ENCODE peak calls at places on chromosomes 6 and 20, in seven cellular contexts. J is HCT116, P is HepG2, D is H1, A is K562, X is SK-N-SH, B is GM12878. G is an unnamed sample.

GRCh38 chr6:70520575-70520974 is 46.2 kb upstream of the SDHAF4 start:
- DNase-seq in J (no peak), P (peak), D (no peak), A (peak), X (peak), B (no peak), G (peak)

GRCh38 chr6:123848347-123848746 is 44.7 kb downstream of the NKAIN2 start:
- DNase-seq in J (no peak), P (no peak), D (no peak), A (no peak), X (no peak), B (no peak), G (no peak)

GRCh38 chr6:155381856-155382690 is 67.8 kb upstream of the TFB1M start:
- DNase-seq in J (no peak), P (no peak), D (no peak), A (no peak), X (no peak), B (no peak), G (no peak)

GRCh38 chr20:50273601-50274491 is 83.2 kb downstream of the CEBPB start:
- DNase-seq in J (no peak), P (no peak), D (no peak), A (no peak), X (no peak), B (no peak), G (no peak)

GRCh38 chr6:52739627-52740026 is 23.6 kb downstream of the GSTA2 start:
- DNase-seq in J (no peak), P (no peak), D (no peak), A (peak), X (no peak), B (no peak), G (no peak)

GRCh38 chr6:84671188-84671587 is 93.2 kb downstream of the TBX18 start:
- DNase-seq in J (no peak), P (no peak), D (no peak), A (no peak), X (no peak), B (no peak), G (no peak)

GRCh38 chr6:166621114-166621540 is 5.9 kb downstream of the RPS6KA2 start:
- DNase-seq in J (no peak), P (no peak), D (no peak), A (no peak), X (no peak), B (no peak), G (no peak)

GRCh38 chr20:20695250-20695816 is 17.1 kb downstream of the RALGAPA2 start:
- DNase-seq in J (no peak), P (peak), D (no peak), A (no peak), X (no peak), B (no peak), G (no peak)

GRCh38 chr6:36692861-36693702 is 4.5 kb upstream of the RAB44 start:
- DNase-seq in J (no peak), P (no peak), D (no peak), A (no peak), X (no peak), B (no peak), G (no peak)

GRCh38 chr6:1787894-1788293 is 178.2 kb downstream of the FOXC1 start:
- DNase-seq in J (no peak), P (no peak), D (no peak), A (no peak), X (no peak), B (no peak), G (no peak)

GRCh38 chr6:6717953-6718352 is 129.4 kb downstream of the LY86 start:
- DNase-seq in J (no peak), P (no peak), D (no peak), A (no peak), X (no peak), B (no peak), G (no peak)

GRCh38 chr6:90676516-90676915 is 89.6 kb upstream of the MAP3K7 start:
- DNase-seq in J (no peak), P (no peak), D (peak), A (no peak), X (no peak), B (no peak), G (no peak)

GRCh38 chr20:17808782-17809181 is 109.0 kb downstream of the BANF2 start:
- DNase-seq in J (no peak), P (no peak), D (no peak), A (no peak), X (no peak), B (no peak), G (no peak)

GRCh38 chr6:80605165-80605989 is 498.9 kb downstream of the BCKDHB start:
- DNase-seq in J (peak), P (peak), D (no peak), A (peak), X (peak), B (no peak), G (peak)

GRCh38 chr20:64058536-64058935 is 4.5 kb upstream of the TCEA2 start:
- DNase-seq in J (no peak), P (no peak), D (no peak), A (no peak), X (no peak), B (no peak), G (no peak)

GRCh38 chr20:63896136-63896890 is 1.4 kb downstream of the DNAJC5 start:
- DNase-seq in J (no peak), P (peak), D (no peak), A (peak), X (no peak), B (no peak), G (peak)

GRCh38 chr6:84674395-84674794 is 90.0 kb downstream of the TBX18 start:
- DNase-seq in J (no peak), P (no peak), D (no peak), A (no peak), X (no peak), B (no peak), G (no peak)

GRCh38 chr6:138576303-138576702 is 77.0 kb upstream of the NHSL1 start:
- DNase-seq in J (no peak), P (no peak), D (no peak), A (no peak), X (no peak), B (no peak), G (no peak)

GRCh38 chr6:14371530-14371929 is 254.0 kb downstream of the CD83 start:
- DNase-seq in J (no peak), P (no peak), D (no peak), A (no peak), X (no peak), B (no peak), G (no peak)

GRCh38 chr6:130967502-130968469 is 95.3 kb downstream of the EPB41L2 start:
- DNase-seq in J (no peak), P (no peak), D (no peak), A (peak), X (no peak), B (no peak), G (no peak)

GRCh38 chr6:109455161-109455501 is 441 bp downstream of the MICAL1 start:
- DNase-seq in J (no peak), P (no peak), D (no peak), A (no peak), X (no peak), B (no peak), G (no peak)

GRCh38 chr20:24502661-24503060 is 33.2 kb downstream of the SYNDIG1 start:
- DNase-seq in J (no peak), P (no peak), D (no peak), A (no peak), X (no peak), B (no peak), G (no peak)

GRCh38 chr20:24502184-24502583 is 32.8 kb downstream of the SYNDIG1 start:
- DNase-seq in J (no peak), P (no peak), D (no peak), A (no peak), X (peak), B (no peak), G (no peak)

GRCh38 chr20:24501764-24502163 is 32.3 kb downstream of the SYNDIG1 start:
- DNase-seq in J (no peak), P (no peak), D (no peak), A (no peak), X (no peak), B (no peak), G (no peak)

GRCh38 chr20:24504331-24505285 is 35.2 kb downstream of the SYNDIG1 start:
- DNase-seq in J (no peak), P (no peak), D (no peak), A (no peak), X (no peak), B (no peak), G (no peak)

DNA sequence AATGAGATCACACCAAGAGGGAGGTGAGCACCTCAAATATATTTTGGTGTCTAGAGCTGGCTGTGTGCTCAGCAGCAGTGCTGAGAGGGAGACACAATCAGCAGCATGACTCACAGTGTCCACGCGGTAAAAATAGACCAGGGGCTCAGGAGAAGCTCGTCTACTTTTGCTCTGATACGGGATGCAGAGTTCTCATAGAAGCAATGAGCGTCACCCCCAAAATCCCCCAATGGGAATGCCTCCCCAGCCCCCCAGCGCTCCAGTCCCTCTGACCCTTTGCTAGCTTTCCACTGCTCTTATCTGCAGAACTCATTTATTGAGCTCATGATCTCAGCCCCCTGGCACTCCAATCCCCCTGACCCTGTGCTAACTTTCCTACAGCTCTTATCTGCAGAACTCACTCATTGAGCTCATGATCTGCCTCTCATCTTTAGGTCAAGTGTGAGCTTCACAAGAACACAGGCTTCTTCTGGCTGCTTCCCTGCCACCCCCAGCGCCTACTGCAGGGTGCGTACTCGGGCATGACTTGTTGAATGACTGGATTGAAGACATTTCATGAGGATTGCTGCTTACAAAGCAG is 34.0 kb downstream of the SYNDIG1 start:
- DNase-seq in J (no peak), P (no peak), D (no peak), A (no peak), X (no peak), B (no peak), G (peak)
- TF ChIP-seq JUND in J (no peak), P (no peak), D (no peak), A (no peak), X (no peak), B (no peak), G (no peak)

GRCh38 chr6:118586741-118587485 is 38.8 kb downstream of the PLN start:
- DNase-seq in J (no peak), P (no peak), D (no peak), A (no peak), X (no peak), B (no peak), G (no peak)
- TF ChIP-seq JUND in J (no peak), P (no peak), D (no peak), A (no peak), X (no peak), B (no peak), G (no peak)

DNA sequence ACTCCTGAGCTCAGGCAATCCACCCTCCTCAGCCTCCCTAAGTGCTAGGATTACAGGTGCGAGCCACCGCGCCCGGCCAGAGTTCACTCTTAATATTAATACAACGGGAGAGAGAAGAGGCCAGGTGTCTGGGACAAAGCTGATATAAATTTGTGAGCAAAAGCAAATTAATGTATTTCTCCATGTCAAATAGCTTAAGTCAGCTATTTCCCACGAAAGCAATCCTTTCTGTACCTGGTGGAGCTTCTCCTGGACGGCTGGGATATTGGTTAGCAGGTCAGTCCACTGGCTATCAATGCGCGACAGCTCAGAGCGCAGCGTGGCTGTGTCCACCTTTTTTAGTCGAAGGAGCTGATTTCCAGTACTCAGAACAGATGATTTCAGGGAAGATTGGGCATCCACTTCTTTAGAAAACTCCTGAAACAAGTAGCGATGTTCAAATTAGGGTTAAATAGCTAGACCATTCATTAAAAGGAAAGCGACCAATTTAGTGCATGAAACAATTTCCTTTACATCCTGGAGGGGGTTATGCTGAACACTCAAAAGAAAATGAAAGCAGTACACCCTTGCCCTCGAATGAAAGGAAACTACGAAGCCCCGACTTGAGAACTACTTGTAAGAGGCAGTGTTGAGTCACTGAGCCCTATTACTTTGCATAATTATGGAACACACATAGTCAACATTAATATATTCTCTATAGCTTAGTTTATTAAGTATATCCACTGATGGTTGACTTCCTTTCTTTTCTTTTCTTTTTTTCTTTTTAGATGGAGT is 403.4 kb downstream of the SYNE1 start:
- DNase-seq in J (no peak), P (no peak), D (no peak), A (no peak), X (no peak), B (no peak), G (no peak)
- TF ChIP-seq JUND in J (no peak), P (no peak), D (no peak), A (no peak), X (no peak), B (no peak), G (no peak)

DNA sequence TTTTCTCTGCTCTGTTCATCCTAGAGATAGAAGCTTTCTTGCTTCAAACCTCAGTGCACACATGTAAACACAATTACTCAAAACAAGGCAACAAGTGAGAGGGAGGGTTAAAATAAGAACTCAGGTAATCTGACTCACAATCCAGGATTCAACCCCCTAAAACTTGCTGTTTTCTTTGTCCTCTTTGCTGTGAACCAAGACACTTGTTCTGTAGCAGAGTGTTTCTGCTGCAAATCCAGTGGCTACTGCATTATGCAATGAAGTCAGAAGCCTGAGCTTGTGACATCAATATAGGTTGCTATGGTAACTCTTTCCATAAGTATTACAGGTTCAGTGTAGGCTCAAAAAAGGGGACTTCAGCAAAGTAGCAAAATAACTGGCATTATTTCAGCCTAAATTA is 72.5 kb upstream of the STXBP5 start:
- DNase-seq in J (no peak), P (no peak), D (no peak), A (peak), X (no peak), B (no peak), G (no peak)
- TF ChIP-seq JUND in J (no peak), P (no peak), D (no peak), A (no peak), X (no peak), B (no peak), G (no peak)

DNA sequence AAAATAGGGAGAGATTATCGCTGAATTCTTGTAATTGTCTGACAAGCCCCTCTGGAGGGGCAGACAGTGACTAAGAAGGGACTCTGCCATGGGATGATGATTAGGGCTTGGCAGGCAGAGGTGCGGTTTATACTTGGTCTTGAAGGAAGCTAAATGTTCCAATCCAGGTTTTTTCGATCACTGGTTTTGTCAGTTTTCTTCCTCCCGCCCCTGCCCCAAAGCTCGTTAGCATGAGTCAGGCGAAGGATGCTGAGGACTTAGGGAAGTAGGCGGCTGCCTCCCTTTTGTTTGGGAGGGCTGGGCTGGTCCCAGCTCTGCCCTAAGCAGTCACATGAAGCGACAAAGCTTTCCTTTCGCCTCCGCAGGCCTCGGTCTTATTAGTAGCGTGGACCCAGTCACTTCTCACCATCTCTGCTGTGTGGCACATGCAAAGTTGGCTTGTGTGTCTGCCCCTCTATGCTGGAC is 314.2 kb downstream of the CDC5L start:
- DNase-seq in J (no peak), P (no peak), D (peak), A (no peak), X (no peak), B (no peak), G (no peak)
- TF ChIP-seq JUND in J (no peak), P (no peak), D (no peak), A (no peak), X (no peak), B (no peak), G (no peak)

DNA sequence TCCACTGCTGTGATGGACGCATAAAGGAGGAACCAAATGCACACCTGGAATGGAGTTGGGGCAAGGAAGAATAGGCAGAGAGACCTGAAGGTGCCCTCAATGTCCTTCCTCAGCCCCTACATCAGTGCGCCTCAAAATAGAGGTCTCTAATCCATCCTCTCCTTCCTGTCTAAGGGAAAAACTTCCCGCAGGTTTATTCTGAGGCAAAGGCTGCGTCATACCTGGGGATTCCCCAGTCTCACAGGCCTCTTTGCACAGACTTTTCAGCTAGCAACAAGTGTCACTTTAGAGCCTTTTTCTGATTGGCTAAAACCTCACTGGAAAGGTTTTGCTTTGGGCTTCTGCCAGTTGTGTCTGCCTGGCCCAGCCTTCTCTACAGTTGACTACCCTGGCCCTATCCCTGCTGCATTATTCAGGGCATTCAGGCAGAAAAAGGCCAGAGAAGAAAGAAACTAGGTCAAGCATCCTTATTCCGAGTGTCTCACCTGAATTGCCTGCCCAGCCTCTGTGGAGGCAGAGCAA is 1.8 kb upstream of the HLA-DQB1 start:
- DNase-seq in J (peak), P (peak), D (no peak), A (no peak), X (no peak), B (peak), G (peak)
- TF ChIP-seq JUND in J (no peak), P (no peak), D (no peak), A (no peak), X (no peak), B (no peak), G (no peak)

G was measured in T47D.